ENCODE peak calls at places on chromosomes 16 and 17, in six cellular contexts. T, Q, H, E, O and W are unnamed samples.

GRCh38 chr16:70576431-70577255 is 53.0 kb downstream of the SF3B3 start:
- DNase-seq in O (peak; percentile 76), H (peak; percentile 67), E (no peak), Q (no peak), T (peak; percentile 62), W (no peak)

GRCh38 chr17:53844476-53845107 is 21.9 kb downstream of the KIF2B start:
- DNase-seq in T (no peak), H (no peak), O (no peak), E (no peak), Q (no peak), W (no peak)

GRCh38 chr17:2075336-2076056 is 20.6 kb downstream of the HIC1 start:
- DNase-seq in E (peak; percentile 72), O (no peak), Q (peak; percentile 77), H (no peak), T (no peak), W (no peak)

GRCh38 chr17:12579245-12579644 is 86.4 kb upstream of the MYOCD start:
- DNase-seq in H (no peak), O (no peak), Q (no peak), T (no peak), E (no peak), W (no peak)

GRCh38 chr16:59339871-59340270 is 605.8 kb upstream of the GOT2 start:
- DNase-seq in E (no peak), Q (no peak), H (no peak), O (no peak), T (no peak), W (no peak)

GRCh38 chr17:41579484-41580243 is 7.0 kb downstream of the KRT14 start:
- DNase-seq in H (peak; percentile 72), Q (peak; percentile 69), O (no peak), T (peak; percentile 83), E (peak; percentile 71), W (peak; percentile 55)

GRCh38 chr16:14301150-14302030 is 230.3 kb downstream of the MRTFB start:
- DNase-seq in E (peak; percentile 43), H (no peak), Q (peak; percentile 77), T (no peak), O (no peak), W (no peak)

GRCh38 chr17:78323821-78324390 is 36.0 kb downstream of the SOCS3 start:
- DNase-seq in T (no peak), Q (peak; percentile 53), O (no peak), E (no peak), H (peak; percentile 47), W (no peak)

GRCh38 chr16:4293181-4293716 is 20.4 kb upstream of the TFAP4 start:
- DNase-seq in H (no peak), O (no peak), T (no peak), E (no peak), Q (no peak), W (no peak)

GRCh38 chr17:16352838-16353701 is at the start of gene CENPV:
- DNase-seq in E (peak; percentile 47), O (no peak), H (peak; percentile 37), Q (peak; percentile 70), T (peak; percentile 78), W (no peak)

GRCh38 chr17:82520041-82520910 is 744 bp downstream of the FOXK2 start:
- DNase-seq in H (peak; percentile 44), O (no peak), T (no peak), E (no peak), Q (peak; percentile 71), W (no peak)

GRCh38 chr17:3582921-3583320 is 25.3 kb upstream of the TRPV3 start:
- DNase-seq in T (no peak), O (no peak), Q (no peak), H (no peak), E (no peak), W (no peak)

GRCh38 chr17:2011421-2012371 is 13.4 kb downstream of the RTN4RL1 start:
- DNase-seq in Q (no peak), T (no peak), E (peak; percentile 62), H (peak; percentile 70), O (no peak), W (no peak)

GRCh38 chr17:81567191-81567590 is 15.0 kb upstream of the FAAP100 start:
- DNase-seq in O (no peak), Q (no peak), E (no peak), H (no peak), T (no peak), W (no peak)

GRCh38 chr16:306911-307370 is 24.0 kb downstream of the PDIA2 start:
- DNase-seq in H (peak; percentile 32), E (no peak), O (no peak), Q (no peak), T (no peak), W (no peak)

GRCh38 chr17:79160980-79161621 is 86.5 kb downstream of the ENGASE start:
- DNase-seq in Q (no peak), O (no peak), T (no peak), E (no peak), H (peak; percentile 11), W (no peak)

GRCh38 chr17:83061586-83061985 is 17.8 kb upstream of the METRNL start:
- DNase-seq in O (no peak), E (no peak), T (no peak), H (no peak), Q (peak; percentile 25), W (no peak)

GRCh38 chr16:51109173-51109572 is 41.9 kb downstream of the SALL1 start:
- DNase-seq in O (no peak), Q (no peak), E (no peak), H (no peak), T (no peak), W (no peak)

GRCh38 chr17:55451203-55451641 is 29.6 kb upstream of the MMD start:
- DNase-seq in O (no peak), H (no peak), E (no peak), Q (no peak), T (no peak), W (no peak)

GRCh38 chr16:57870753-57871454 is 68.6 kb upstream of the KIFC3 start:
- DNase-seq in H (no peak), O (no peak), T (no peak), Q (no peak), E (no peak), W (no peak)

GRCh38 chr17:75475851-75476250 is 19.4 kb downstream of the TMEM94 start:
- DNase-seq in O (no peak), T (no peak), Q (no peak), E (peak; percentile 48), H (no peak), W (no peak)

GRCh38 chr16:87127061-87127765 is 190.0 kb downstream of the C16orf95 start:
- DNase-seq in H (no peak), E (peak; percentile 74), T (no peak), O (no peak), Q (peak; percentile 69), W (no peak)